ENCODE peak calls at places on chromosomes 12 and 14, in ten cellular contexts. One of them, this sample, is unnamed.
A peak's percentile ranks its signal among the peaks of the same experiment; 100 is the strongest.

GRCh38 chr12:121467638-121468403 is 67.9 kb downstream of the RNF34 start:
- DNase-seq in HCT116: no peak
- DNase-seq in stimulated activated naive B cell treated with anti-CD40 and anti-IgM and Interleukin-4, amounts not matched to agents 10 μg/mL and 1 μg/mL and 100 μg/mL, for 72 hours: no peak
- DNase-seq in NCI-H774: no peak
- DNase-seq in left colon: no peak
- DNase-seq in Calu3: peak; percentile 37
- DNase-seq in A549: peak; percentile 25
- DNase-seq in NCI-H1092: no peak
- DNase-seq in activated naive CD8-positive, alpha-beta T cell treated with anti-CD3 and anti-CD28 coated beads, Interleukin-2, amount 50 U/mL, for 24 hours: peak; percentile 41
- DNase-seq in activated CD8-positive, alpha-beta memory T cell treated with anti-CD3 and anti-CD28 coated beads for 24 hours: no peak
- DNase-seq in this sample: peak; percentile 22

GRCh38 chr14:38286481-38286880 is 30.6 kb upstream of the CLEC14A start:
- DNase-seq in NCI-H1092: no peak
- DNase-seq in activated CD8-positive, alpha-beta memory T cell treated with anti-CD3 and anti-CD28 coated beads for 24 hours: no peak
- DNase-seq in Calu3: no peak
- DNase-seq in activated naive CD8-positive, alpha-beta T cell treated with anti-CD3 and anti-CD28 coated beads, Interleukin-2, amount 50 U/mL, for 24 hours: no peak
- DNase-seq in A549: no peak
- DNase-seq in HCT116: no peak
- DNase-seq in stimulated activated naive B cell treated with anti-CD40 and anti-IgM and Interleukin-4, amounts not matched to agents 10 μg/mL and 1 μg/mL and 100 μg/mL, for 72 hours: no peak
- DNase-seq in NCI-H774: no peak
- DNase-seq in left colon: no peak
- DNase-seq in this sample: no peak

GRCh38 chr12:29148065-29148957 is 767 bp upstream of the FAR2 start:
- DNase-seq in activated CD8-positive, alpha-beta memory T cell treated with anti-CD3 and anti-CD28 coated beads for 24 hours: peak; percentile 61
- DNase-seq in NCI-H774: no peak
- DNase-seq in A549: peak; percentile 18
- DNase-seq in NCI-H1092: no peak
- DNase-seq in activated naive CD8-positive, alpha-beta T cell treated with anti-CD3 and anti-CD28 coated beads, Interleukin-2, amount 50 U/mL, for 24 hours: peak; percentile 20
- DNase-seq in left colon: peak; percentile 72
- DNase-seq in stimulated activated naive B cell treated with anti-CD40 and anti-IgM and Interleukin-4, amounts not matched to agents 10 μg/mL and 1 μg/mL and 100 μg/mL, for 72 hours: no peak
- DNase-seq in HCT116: no peak
- DNase-seq in Calu3: peak; percentile 27
- DNase-seq in this sample: no peak

GRCh38 chr12:73308079-73308478 is 1035.9 kb downstream of the TRHDE start:
- DNase-seq in stimulated activated naive B cell treated with anti-CD40 and anti-IgM and Interleukin-4, amounts not matched to agents 10 μg/mL and 1 μg/mL and 100 μg/mL, for 72 hours: no peak
- DNase-seq in activated CD8-positive, alpha-beta memory T cell treated with anti-CD3 and anti-CD28 coated beads for 24 hours: no peak
- DNase-seq in left colon: no peak
- DNase-seq in HCT116: no peak
- DNase-seq in Calu3: no peak
- DNase-seq in activated naive CD8-positive, alpha-beta T cell treated with anti-CD3 and anti-CD28 coated beads, Interleukin-2, amount 50 U/mL, for 24 hours: no peak
- DNase-seq in NCI-H774: no peak
- DNase-seq in NCI-H1092: no peak
- DNase-seq in A549: no peak
- DNase-seq in this sample: no peak

GRCh38 chr14:95472819-95473251 is 43.6 kb downstream of the SYNE3 start:
- DNase-seq in stimulated activated naive B cell treated with anti-CD40 and anti-IgM and Interleukin-4, amounts not matched to agents 10 μg/mL and 1 μg/mL and 100 μg/mL, for 72 hours: no peak
- DNase-seq in NCI-H1092: no peak
- DNase-seq in activated naive CD8-positive, alpha-beta T cell treated with anti-CD3 and anti-CD28 coated beads, Interleukin-2, amount 50 U/mL, for 24 hours: no peak
- DNase-seq in NCI-H774: no peak
- DNase-seq in HCT116: no peak
- DNase-seq in Calu3: no peak
- DNase-seq in A549: no peak
- DNase-seq in activated CD8-positive, alpha-beta memory T cell treated with anti-CD3 and anti-CD28 coated beads for 24 hours: no peak
- DNase-seq in left colon: no peak
- DNase-seq in this sample: no peak

GRCh38 chr12:1644523-1645438 is 15.8 kb downstream of the WNT5B start:
- DNase-seq in HCT116: no peak
- DNase-seq in Calu3: no peak
- DNase-seq in NCI-H1092: peak; percentile 92
- DNase-seq in NCI-H774: peak; percentile 79
- DNase-seq in stimulated activated naive B cell treated with anti-CD40 and anti-IgM and Interleukin-4, amounts not matched to agents 10 μg/mL and 1 μg/mL and 100 μg/mL, for 72 hours: no peak
- DNase-seq in activated naive CD8-positive, alpha-beta T cell treated with anti-CD3 and anti-CD28 coated beads, Interleukin-2, amount 50 U/mL, for 24 hours: no peak
- DNase-seq in left colon: peak; percentile 69
- DNase-seq in activated CD8-positive, alpha-beta memory T cell treated with anti-CD3 and anti-CD28 coated beads for 24 hours: no peak
- DNase-seq in A549: no peak
- DNase-seq in this sample: peak; percentile 82

GRCh38 chr14:100532154-100532915 is 54.9 kb downstream of the BEGAIN start:
- DNase-seq in A549: no peak
- DNase-seq in activated CD8-positive, alpha-beta memory T cell treated with anti-CD3 and anti-CD28 coated beads for 24 hours: peak; percentile 38
- DNase-seq in NCI-H1092: no peak
- DNase-seq in left colon: peak; percentile 3
- DNase-seq in HCT116: no peak
- DNase-seq in NCI-H774: no peak
- DNase-seq in stimulated activated naive B cell treated with anti-CD40 and anti-IgM and Interleukin-4, amounts not matched to agents 10 μg/mL and 1 μg/mL and 100 μg/mL, for 72 hours: no peak
- DNase-seq in Calu3: no peak
- DNase-seq in activated naive CD8-positive, alpha-beta T cell treated with anti-CD3 and anti-CD28 coated beads, Interleukin-2, amount 50 U/mL, for 24 hours: no peak
- DNase-seq in this sample: peak; percentile 7

GRCh38 chr12:64125913-64126312 is 96.2 kb downstream of the KICS2 start:
- DNase-seq in HCT116: no peak
- DNase-seq in activated CD8-positive, alpha-beta memory T cell treated with anti-CD3 and anti-CD28 coated beads for 24 hours: no peak
- DNase-seq in Calu3: no peak
- DNase-seq in left colon: no peak
- DNase-seq in NCI-H1092: no peak
- DNase-seq in NCI-H774: no peak
- DNase-seq in stimulated activated naive B cell treated with anti-CD40 and anti-IgM and Interleukin-4, amounts not matched to agents 10 μg/mL and 1 μg/mL and 100 μg/mL, for 72 hours: no peak
- DNase-seq in activated naive CD8-positive, alpha-beta T cell treated with anti-CD3 and anti-CD28 coated beads, Interleukin-2, amount 50 U/mL, for 24 hours: no peak
- DNase-seq in A549: no peak
- DNase-seq in this sample: no peak

GRCh38 chr12:58896278-58896677 is 24.0 kb downstream of the LRIG3 start:
- DNase-seq in NCI-H774: no peak
- DNase-seq in NCI-H1092: no peak
- DNase-seq in activated naive CD8-positive, alpha-beta T cell treated with anti-CD3 and anti-CD28 coated beads, Interleukin-2, amount 50 U/mL, for 24 hours: no peak
- DNase-seq in A549: no peak
- DNase-seq in stimulated activated naive B cell treated with anti-CD40 and anti-IgM and Interleukin-4, amounts not matched to agents 10 μg/mL and 1 μg/mL and 100 μg/mL, for 72 hours: no peak
- DNase-seq in Calu3: no peak
- DNase-seq in activated CD8-positive, alpha-beta memory T cell treated with anti-CD3 and anti-CD28 coated beads for 24 hours: no peak
- DNase-seq in HCT116: no peak
- DNase-seq in left colon: no peak
- DNase-seq in this sample: no peak